ENCODE peak calls at places on chromosomes 7 and 10, in four cellular contexts. One of them, this sample, is unnamed.

GRCh38 chr10:131786756-131787605 is 113.8 kb upstream of the PPP2R2D start:
- DNase-seq in epithelial cell of proximal tubule: no peak
- DNase-seq in heart left ventricle: no peak
- DNase-seq in PC-9: no peak
- DNase-seq in this sample: no peak

GRCh38 chr10:26697922-26698608 is 564 bp downstream of the PDSS1 start:
- DNase-seq in epithelial cell of proximal tubule: no peak
- DNase-seq in heart left ventricle: no peak
- DNase-seq in PC-9: peak
- DNase-seq in this sample: no peak

GRCh38 chr7:135748770-135749169 is at the start of gene FAM180A:
- DNase-seq in epithelial cell of proximal tubule: no peak
- DNase-seq in heart left ventricle: peak
- DNase-seq in PC-9: no peak
- DNase-seq in this sample: no peak

GRCh38 chr7:139232377-139232717 is 1.3 kb downstream of the UBN2 start:
- DNase-seq in epithelial cell of proximal tubule: no peak
- DNase-seq in heart left ventricle: no peak
- DNase-seq in PC-9: no peak
- DNase-seq in this sample: no peak

GRCh38 chr7:109246330-109247077 is 676.8 kb downstream of the DNAJB9 start:
- DNase-seq in epithelial cell of proximal tubule: no peak
- DNase-seq in heart left ventricle: no peak
- DNase-seq in PC-9: peak
- DNase-seq in this sample: no peak

GRCh38 chr10:48399056-48399541 is 92.6 kb downstream of the MAPK8 start:
- DNase-seq in epithelial cell of proximal tubule: no peak
- DNase-seq in heart left ventricle: no peak
- DNase-seq in PC-9: no peak
- DNase-seq in this sample: no peak

GRCh38 chr10:50497758-50498157 is 126.0 kb downstream of the SGMS1 start:
- DNase-seq in epithelial cell of proximal tubule: peak
- DNase-seq in heart left ventricle: no peak
- DNase-seq in PC-9: no peak
- DNase-seq in this sample: no peak

GRCh38 chr7:595621-596010 is 76.0 kb upstream of the PDGFA start:
- DNase-seq in epithelial cell of proximal tubule: no peak
- DNase-seq in heart left ventricle: no peak
- DNase-seq in PC-9: no peak
- DNase-seq in this sample: no peak

GRCh38 chr7:123580406-123581161 is 21.0 kb upstream of the ASB15 start:
- DNase-seq in epithelial cell of proximal tubule: no peak
- DNase-seq in heart left ventricle: no peak
- DNase-seq in PC-9: peak
- DNase-seq in this sample: no peak

GRCh38 chr7:55020481-55020871 is 1.7 kb downstream of the EGFR start:
- DNase-seq in epithelial cell of proximal tubule: no peak
- DNase-seq in heart left ventricle: peak
- DNase-seq in PC-9: peak
- DNase-seq in this sample: no peak

GRCh38 chr10:73529089-73529832 is 33.4 kb upstream of the PPP3CB start:
- DNase-seq in epithelial cell of proximal tubule: peak
- DNase-seq in heart left ventricle: no peak
- DNase-seq in PC-9: peak
- DNase-seq in this sample: no peak

GRCh38 chr10:5684971-5685763 is 529 bp downstream of the TASOR2 start:
- DNase-seq in epithelial cell of proximal tubule: no peak
- DNase-seq in heart left ventricle: peak
- DNase-seq in PC-9: peak
- DNase-seq in this sample: no peak

GRCh38 chr7:14760730-14761129 is 141.8 kb downstream of the DGKB start:
- DNase-seq in epithelial cell of proximal tubule: no peak
- DNase-seq in heart left ventricle: no peak
- DNase-seq in PC-9: no peak
- DNase-seq in this sample: no peak

GRCh38 chr10:3090914-3091313 is 23.6 kb downstream of the PFKP start:
- DNase-seq in epithelial cell of proximal tubule: no peak
- DNase-seq in heart left ventricle: peak
- DNase-seq in PC-9: peak
- DNase-seq in this sample: no peak

GRCh38 chr7:81013036-81013435 is 94.2 kb upstream of the SEMA3C start:
- DNase-seq in epithelial cell of proximal tubule: peak
- DNase-seq in heart left ventricle: no peak
- DNase-seq in PC-9: no peak
- DNase-seq in this sample: no peak

GRCh38 chr7:55185941-55186609 is 167.3 kb downstream of the EGFR start:
- DNase-seq in epithelial cell of proximal tubule: peak
- DNase-seq in heart left ventricle: no peak
- DNase-seq in PC-9: peak
- DNase-seq in this sample: no peak

GRCh38 chr10:126421745-126422144 is 33.5 kb upstream of the ADAM12 start:
- DNase-seq in epithelial cell of proximal tubule: peak
- DNase-seq in heart left ventricle: no peak
- DNase-seq in PC-9: peak
- DNase-seq in this sample: no peak

GRCh38 chr10:44640429-44640828 is 255.5 kb upstream of the CXCL12 start:
- DNase-seq in epithelial cell of proximal tubule: no peak
- DNase-seq in heart left ventricle: no peak
- DNase-seq in PC-9: no peak
- DNase-seq in this sample: no peak

GRCh38 chr7:126635545-126635944 is 617.2 kb downstream of the GRM8 start:
- DNase-seq in epithelial cell of proximal tubule: no peak
- DNase-seq in heart left ventricle: no peak
- DNase-seq in PC-9: no peak
- DNase-seq in this sample: no peak

GRCh38 chr7:27364344-27364758 is 121.7 kb downstream of the EVX1 start:
- DNase-seq in epithelial cell of proximal tubule: peak
- DNase-seq in heart left ventricle: peak
- DNase-seq in PC-9: peak
- DNase-seq in this sample: no peak

GRCh38 chr10:13351340-13351915 is 3.3 kb upstream of the SEPHS1 start:
- DNase-seq in epithelial cell of proximal tubule: no peak
- DNase-seq in heart left ventricle: no peak
- DNase-seq in PC-9: no peak
- DNase-seq in this sample: no peak

GRCh38 chr10:6891924-6892323 is 311.8 kb upstream of the PRKCQ start:
- DNase-seq in epithelial cell of proximal tubule: no peak
- DNase-seq in heart left ventricle: no peak
- DNase-seq in PC-9: no peak
- DNase-seq in this sample: no peak

GRCh38 chr10:71804067-71804466 is 30.7 kb upstream of the VSIR start:
- DNase-seq in epithelial cell of proximal tubule: no peak
- DNase-seq in heart left ventricle: no peak
- DNase-seq in PC-9: no peak
- DNase-seq in this sample: no peak

GRCh38 chr7:13988011-13988410 is 1.5 kb downstream of the ETV1 start:
- DNase-seq in epithelial cell of proximal tubule: no peak
- DNase-seq in heart left ventricle: peak
- DNase-seq in PC-9: no peak
- DNase-seq in this sample: no peak

GRCh38 chr10:69704231-69704630 is 74.2 kb downstream of the FAM241B start:
- DNase-seq in epithelial cell of proximal tubule: no peak
- DNase-seq in heart left ventricle: no peak
- DNase-seq in PC-9: no peak
- DNase-seq in this sample: no peak

GRCh38 chr10:29591416-29591968 is 43.3 kb downstream of the SVIL start:
- DNase-seq in epithelial cell of proximal tubule: no peak
- DNase-seq in heart left ventricle: no peak
- DNase-seq in PC-9: no peak
- DNase-seq in this sample: no peak

GRCh38 chr10:98030093-98030821 is at the start of gene CRTAC1:
- DNase-seq in epithelial cell of proximal tubule: no peak
- DNase-seq in heart left ventricle: peak
- DNase-seq in PC-9: no peak
- DNase-seq in this sample: no peak

DNA sequence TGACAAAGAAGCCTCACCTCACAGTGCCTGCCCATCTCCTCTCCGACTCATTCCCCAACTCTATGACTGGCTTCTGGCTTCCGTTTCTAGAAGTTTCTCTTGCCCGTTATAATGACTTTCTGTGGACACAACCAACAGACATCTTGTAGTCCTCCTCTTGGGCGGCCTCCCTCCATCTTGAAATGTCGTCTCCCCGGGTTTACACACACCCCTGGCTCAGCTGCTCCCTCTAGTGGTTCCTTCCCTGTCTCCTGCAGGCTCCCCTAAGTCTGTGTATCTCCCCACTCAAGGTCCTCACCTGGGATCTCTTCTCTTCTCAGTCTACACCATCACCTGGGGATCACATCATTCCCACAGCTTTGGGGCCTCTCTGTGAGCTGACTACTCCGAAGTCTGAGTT is 123.4 kb upstream of the NEBL start:
- DNase-seq in epithelial cell of proximal tubule: no peak
- DNase-seq in heart left ventricle: peak
- DNase-seq in PC-9: peak
- DNase-seq in this sample: no peak
- TF ChIP-seq CTCF in epithelial cell of proximal tubule: peak
- TF ChIP-seq CTCF in heart left ventricle: no peak
- TF ChIP-seq CTCF in PC-9: peak
- TF ChIP-seq CTCF in this sample: no peak

GRCh38 chr7:65749518-65749917 is 123.4 kb upstream of the VKORC1L1 start:
- DNase-seq in epithelial cell of proximal tubule: no peak
- DNase-seq in heart left ventricle: no peak
- DNase-seq in PC-9: no peak
- DNase-seq in this sample: no peak

GRCh38 chr7:65746398-65746669 is 126.5 kb upstream of the VKORC1L1 start:
- DNase-seq in epithelial cell of proximal tubule: peak
- DNase-seq in heart left ventricle: no peak
- DNase-seq in PC-9: no peak
- DNase-seq in this sample: no peak

GRCh38 chr7:65749039-65749438 is 123.8 kb upstream of the VKORC1L1 start:
- DNase-seq in epithelial cell of proximal tubule: no peak
- DNase-seq in heart left ventricle: no peak
- DNase-seq in PC-9: no peak
- DNase-seq in this sample: no peak

DNA sequence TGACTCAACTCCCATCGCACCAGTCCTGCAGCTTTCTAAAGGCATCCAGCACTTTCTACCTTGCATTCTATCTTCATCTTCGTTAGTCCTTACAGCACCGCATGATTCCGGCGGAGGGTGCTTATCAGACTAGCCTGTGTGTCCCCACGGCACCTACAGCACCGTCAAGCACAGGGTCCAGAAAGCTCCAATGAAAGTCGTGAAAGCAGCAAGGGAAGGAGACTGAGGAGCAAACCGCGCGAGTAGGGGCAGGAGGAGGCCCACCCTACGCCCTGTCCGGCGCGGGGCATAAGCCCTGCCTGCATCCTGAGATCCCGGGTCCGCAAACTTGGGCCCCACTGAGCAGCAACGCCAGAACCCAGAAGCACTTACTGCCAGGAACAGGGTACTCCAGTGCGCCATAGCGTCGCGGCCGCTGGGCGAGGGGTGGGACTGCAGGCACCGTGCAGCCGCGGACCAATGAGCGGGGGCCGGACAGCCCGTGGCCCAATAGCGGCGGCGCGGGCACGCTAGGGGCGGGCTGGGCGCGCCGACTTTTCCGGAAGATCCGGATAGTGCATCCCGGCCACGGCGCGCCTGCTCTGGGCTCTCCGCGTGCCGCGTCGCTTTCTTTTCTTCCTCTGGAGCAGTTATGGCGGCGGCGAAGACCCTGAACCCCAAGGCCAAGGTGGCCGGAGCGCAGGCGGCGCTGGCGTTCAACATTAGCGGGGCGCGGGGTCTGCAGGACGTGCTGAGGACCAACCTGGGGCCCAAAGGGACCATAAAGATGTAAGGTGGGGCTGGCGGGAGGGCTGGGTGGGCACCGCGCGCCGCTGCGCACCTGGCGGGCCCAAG is 122.1 kb upstream of the VKORC1L1 start:
- DNase-seq in epithelial cell of proximal tubule: peak
- DNase-seq in heart left ventricle: peak
- DNase-seq in PC-9: peak
- DNase-seq in this sample: peak
- TF ChIP-seq CTCF in epithelial cell of proximal tubule: no peak
- TF ChIP-seq CTCF in heart left ventricle: no peak
- TF ChIP-seq CTCF in PC-9: no peak
- TF ChIP-seq CTCF in this sample: peak

GRCh38 chr10:114077815-114078219 is 34.2 kb downstream of the ADRB1 start:
- DNase-seq in epithelial cell of proximal tubule: no peak
- DNase-seq in heart left ventricle: peak
- DNase-seq in PC-9: no peak
- DNase-seq in this sample: no peak
- TF ChIP-seq CTCF in epithelial cell of proximal tubule: no peak
- TF ChIP-seq CTCF in heart left ventricle: no peak
- TF ChIP-seq CTCF in PC-9: no peak
- TF ChIP-seq CTCF in this sample: no peak

DNA sequence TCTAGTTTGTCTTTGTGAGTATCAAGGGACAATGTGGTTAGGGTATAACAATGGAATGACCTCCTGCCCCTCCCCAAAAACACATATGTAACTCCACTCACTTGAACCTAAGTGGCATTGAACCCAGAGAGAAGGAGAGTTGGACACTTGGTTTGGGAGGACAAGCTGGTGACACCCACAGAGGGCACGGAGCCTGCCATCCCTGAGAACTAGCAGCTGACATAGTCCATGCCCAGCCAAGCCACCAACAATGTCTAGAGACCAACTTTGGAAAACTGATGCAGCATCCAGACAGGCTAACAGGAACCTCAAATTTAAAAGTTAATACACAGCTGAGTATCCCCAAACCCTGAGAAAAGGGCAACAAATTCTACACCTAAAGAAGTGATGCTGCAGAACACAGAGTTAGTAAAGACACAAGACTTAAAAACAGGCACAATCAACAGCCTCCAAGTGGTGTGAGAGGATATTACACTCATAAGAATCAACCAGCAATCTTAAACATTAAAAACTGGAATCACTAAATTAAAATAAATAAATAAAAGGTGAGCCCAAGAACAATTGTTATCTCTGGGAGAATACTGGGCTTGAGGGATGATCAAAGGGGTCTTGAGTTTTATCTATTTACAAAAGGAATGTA is 27.2 kb downstream of the NUDCD3 start:
- DNase-seq in epithelial cell of proximal tubule: no peak
- DNase-seq in heart left ventricle: peak
- DNase-seq in PC-9: no peak
- DNase-seq in this sample: no peak
- TF ChIP-seq CTCF in epithelial cell of proximal tubule: peak
- TF ChIP-seq CTCF in heart left ventricle: no peak
- TF ChIP-seq CTCF in PC-9: peak
- TF ChIP-seq CTCF in this sample: peak

This sample was measured in esophagus squamous epithelium.